ENCODE peak calls at places on chromosome 3, in nine cellular contexts. One of them, this sample, is unnamed.
A peak's percentile ranks its signal among the peaks of the same experiment; 100 is the strongest.

GRCh38 chr3:32977842-32978241 is 26.4 kb downstream of the CCR4 start:
- DNase-seq in neural progenitor cell: no peak
- DNase-seq in GM23248: no peak
- DNase-seq in A549: no peak
- DNase-seq in mesendoderm: no peak
- DNase-seq in GM23338: no peak
- DNase-seq in PC-3: no peak
- DNase-seq in fibroblast of lung: no peak
- DNase-seq in mammary epithelial cell: no peak
- DNase-seq in this sample: no peak

GRCh38 chr3:66812126-66812525 is 186.0 kb upstream of the KBTBD8 start:
- DNase-seq in neural progenitor cell: no peak
- DNase-seq in GM23248: no peak
- DNase-seq in A549: no peak
- DNase-seq in mesendoderm: no peak
- DNase-seq in GM23338: no peak
- DNase-seq in PC-3: no peak
- DNase-seq in fibroblast of lung: peak; percentile 70
- DNase-seq in mammary epithelial cell: peak; percentile 38
- DNase-seq in this sample: peak; percentile 48

GRCh38 chr3:124584552-124585391 is 145.5 kb upstream of the UMPS start:
- DNase-seq in neural progenitor cell: peak; percentile 90
- DNase-seq in GM23248: peak; percentile 58
- DNase-seq in A549: peak; percentile 69
- DNase-seq in mesendoderm: peak; percentile 78
- DNase-seq in GM23338: peak; percentile 84
- DNase-seq in PC-3: peak; percentile 84
- DNase-seq in fibroblast of lung: peak; percentile 67
- DNase-seq in mammary epithelial cell: peak; percentile 66
- DNase-seq in this sample: peak; percentile 96

GRCh38 chr3:126551066-126551838 is 7.5 kb downstream of the C3orf22 start:
- DNase-seq in neural progenitor cell: no peak
- DNase-seq in GM23248: peak; percentile 21
- DNase-seq in A549: no peak
- DNase-seq in mesendoderm: no peak
- DNase-seq in GM23338: no peak
- DNase-seq in PC-3: no peak
- DNase-seq in fibroblast of lung: no peak
- DNase-seq in mammary epithelial cell: no peak
- DNase-seq in this sample: peak; percentile 69

GRCh38 chr3:4642611-4643010 is 149.5 kb downstream of the ITPR1 start:
- DNase-seq in neural progenitor cell: no peak
- DNase-seq in GM23248: no peak
- DNase-seq in A549: no peak
- DNase-seq in mesendoderm: no peak
- DNase-seq in GM23338: no peak
- DNase-seq in PC-3: no peak
- DNase-seq in fibroblast of lung: peak; percentile 52
- DNase-seq in mammary epithelial cell: no peak
- DNase-seq in this sample: no peak

GRCh38 chr3:189355481-189356201 is 183.9 kb downstream of the TPRG1 start:
- DNase-seq in neural progenitor cell: peak; percentile 28
- DNase-seq in GM23248: peak; percentile 70
- DNase-seq in A549: peak; percentile 89
- DNase-seq in mesendoderm: peak; percentile 81
- DNase-seq in GM23338: peak; percentile 44
- DNase-seq in PC-3: peak; percentile 84
- DNase-seq in fibroblast of lung: peak; percentile 84
- DNase-seq in mammary epithelial cell: peak; percentile 91
- DNase-seq in this sample: peak; percentile 73

GRCh38 chr3:187593347-187593850 is 76.8 kb downstream of the SST start:
- DNase-seq in neural progenitor cell: no peak
- DNase-seq in GM23248: no peak
- DNase-seq in A549: no peak
- DNase-seq in mesendoderm: no peak
- DNase-seq in GM23338: no peak
- DNase-seq in PC-3: no peak
- DNase-seq in fibroblast of lung: no peak
- DNase-seq in mammary epithelial cell: no peak
- DNase-seq in this sample: no peak

GRCh38 chr3:139312959-139313358 is 30.9 kb upstream of the MRPS22 start:
- DNase-seq in neural progenitor cell: no peak
- DNase-seq in GM23248: peak; percentile 69
- DNase-seq in A549: peak; percentile 51
- DNase-seq in mesendoderm: peak; percentile 72
- DNase-seq in GM23338: no peak
- DNase-seq in PC-3: peak; percentile 64
- DNase-seq in fibroblast of lung: peak; percentile 77
- DNase-seq in mammary epithelial cell: peak; percentile 67
- DNase-seq in this sample: no peak

GRCh38 chr3:148991219-148992026 is at the start of gene GYG1:
- DNase-seq in neural progenitor cell: peak; percentile 88
- DNase-seq in GM23248: peak; percentile 93
- DNase-seq in A549: peak; percentile 81
- DNase-seq in mesendoderm: peak; percentile 86
- DNase-seq in GM23338: peak; percentile 88
- DNase-seq in PC-3: peak; percentile 82
- DNase-seq in fibroblast of lung: peak; percentile 83
- DNase-seq in mammary epithelial cell: peak; percentile 79
- DNase-seq in this sample: peak; percentile 98

GRCh38 chr3:172915911-172916514 is 165.5 kb downstream of the ECT2 start:
- DNase-seq in neural progenitor cell: no peak
- DNase-seq in GM23248: no peak
- DNase-seq in A549: no peak
- DNase-seq in mesendoderm: no peak
- DNase-seq in GM23338: peak; percentile 24
- DNase-seq in PC-3: no peak
- DNase-seq in fibroblast of lung: no peak
- DNase-seq in mammary epithelial cell: no peak
- DNase-seq in this sample: no peak

GRCh38 chr3:133384331-133385027 is 15.4 kb upstream of the BFSP2 start:
- DNase-seq in neural progenitor cell: peak; percentile 88
- DNase-seq in GM23248: peak; percentile 56
- DNase-seq in A549: peak; percentile 30
- DNase-seq in mesendoderm: peak; percentile 74
- DNase-seq in GM23338: peak; percentile 87
- DNase-seq in PC-3: peak; percentile 69
- DNase-seq in fibroblast of lung: peak; percentile 46
- DNase-seq in mammary epithelial cell: peak; percentile 55
- DNase-seq in this sample: peak; percentile 91

GRCh38 chr3:18307529-18307928 is 117.6 kb downstream of the SATB1 start:
- DNase-seq in neural progenitor cell: no peak
- DNase-seq in GM23248: no peak
- DNase-seq in A549: no peak
- DNase-seq in mesendoderm: no peak
- DNase-seq in GM23338: no peak
- DNase-seq in PC-3: no peak
- DNase-seq in fibroblast of lung: no peak
- DNase-seq in mammary epithelial cell: peak; percentile 39
- DNase-seq in this sample: no peak

GRCh38 chr3:56799251-56799882 is 2.4 kb downstream of the ARHGEF3 start:
- DNase-seq in neural progenitor cell: peak; percentile 50
- DNase-seq in GM23248: peak; percentile 65
- DNase-seq in A549: peak; percentile 49
- DNase-seq in mesendoderm: peak; percentile 50
- DNase-seq in GM23338: peak; percentile 81
- DNase-seq in PC-3: peak; percentile 88
- DNase-seq in fibroblast of lung: peak; percentile 60
- DNase-seq in mammary epithelial cell: peak; percentile 63
- DNase-seq in this sample: no peak

GRCh38 chr3:56012732-56013131 is 455.5 kb downstream of the ERC2 start:
- DNase-seq in neural progenitor cell: no peak
- DNase-seq in GM23248: no peak
- DNase-seq in A549: no peak
- DNase-seq in mesendoderm: peak; percentile 33
- DNase-seq in GM23338: no peak
- DNase-seq in PC-3: no peak
- DNase-seq in fibroblast of lung: peak; percentile 53
- DNase-seq in mammary epithelial cell: no peak
- DNase-seq in this sample: no peak

GRCh38 chr3:4834403-4834866 is 144.8 kb upstream of the BHLHE40 start:
- DNase-seq in neural progenitor cell: no peak
- DNase-seq in GM23248: no peak
- DNase-seq in A549: no peak
- DNase-seq in mesendoderm: no peak
- DNase-seq in GM23338: no peak
- DNase-seq in PC-3: no peak
- DNase-seq in fibroblast of lung: peak; percentile 72
- DNase-seq in mammary epithelial cell: no peak
- DNase-seq in this sample: no peak

GRCh38 chr3:10198761-10199688 is 34.3 kb downstream of the IRAK2 start:
- DNase-seq in neural progenitor cell: no peak
- DNase-seq in GM23248: peak; percentile 83
- DNase-seq in A549: peak; percentile 76
- DNase-seq in mesendoderm: no peak
- DNase-seq in GM23338: no peak
- DNase-seq in PC-3: peak; percentile 88
- DNase-seq in fibroblast of lung: peak; percentile 69
- DNase-seq in mammary epithelial cell: peak; percentile 98
- DNase-seq in this sample: peak; percentile 88

GRCh38 chr3:43727930-43728329 is 37.2 kb downstream of the ABHD5 start:
- DNase-seq in neural progenitor cell: no peak
- DNase-seq in GM23248: peak; percentile 74
- DNase-seq in A549: no peak
- DNase-seq in mesendoderm: no peak
- DNase-seq in GM23338: no peak
- DNase-seq in PC-3: peak; percentile 16
- DNase-seq in fibroblast of lung: peak; percentile 60
- DNase-seq in mammary epithelial cell: no peak
- DNase-seq in this sample: peak; percentile 77

GRCh38 chr3:101849714-101850326 is 506 bp downstream of the NFKBIZ start:
- DNase-seq in neural progenitor cell: peak; percentile 74
- DNase-seq in GM23248: peak; percentile 66
- DNase-seq in A549: peak; percentile 30
- DNase-seq in mesendoderm: peak; percentile 68
- DNase-seq in GM23338: peak; percentile 49
- DNase-seq in PC-3: peak; percentile 39
- DNase-seq in fibroblast of lung: no peak
- DNase-seq in mammary epithelial cell: no peak
- DNase-seq in this sample: peak; percentile 85
- H3K4me2 ChIP-seq in neural progenitor cell: peak overlapping the region; percentile 84
- H3K4me2 ChIP-seq in GM23248: peak overlapping the region; percentile 89
- H3K4me2 ChIP-seq in A549: peak overlapping the region; percentile 90
- H3K4me2 ChIP-seq in mesendoderm: peak overlapping the region; percentile 74
- H3K4me2 ChIP-seq in GM23338: peak overlapping the region; percentile 85
- H3K4me2 ChIP-seq in PC-3: peak overlapping the region; percentile 84
- H3K4me2 ChIP-seq in fibroblast of lung: no peak overlapping the region
- H3K4me2 ChIP-seq in mammary epithelial cell: peak overlapping the region; percentile 90
- H3K4me2 ChIP-seq in this sample: peak overlapping the region; percentile 81

DNA sequence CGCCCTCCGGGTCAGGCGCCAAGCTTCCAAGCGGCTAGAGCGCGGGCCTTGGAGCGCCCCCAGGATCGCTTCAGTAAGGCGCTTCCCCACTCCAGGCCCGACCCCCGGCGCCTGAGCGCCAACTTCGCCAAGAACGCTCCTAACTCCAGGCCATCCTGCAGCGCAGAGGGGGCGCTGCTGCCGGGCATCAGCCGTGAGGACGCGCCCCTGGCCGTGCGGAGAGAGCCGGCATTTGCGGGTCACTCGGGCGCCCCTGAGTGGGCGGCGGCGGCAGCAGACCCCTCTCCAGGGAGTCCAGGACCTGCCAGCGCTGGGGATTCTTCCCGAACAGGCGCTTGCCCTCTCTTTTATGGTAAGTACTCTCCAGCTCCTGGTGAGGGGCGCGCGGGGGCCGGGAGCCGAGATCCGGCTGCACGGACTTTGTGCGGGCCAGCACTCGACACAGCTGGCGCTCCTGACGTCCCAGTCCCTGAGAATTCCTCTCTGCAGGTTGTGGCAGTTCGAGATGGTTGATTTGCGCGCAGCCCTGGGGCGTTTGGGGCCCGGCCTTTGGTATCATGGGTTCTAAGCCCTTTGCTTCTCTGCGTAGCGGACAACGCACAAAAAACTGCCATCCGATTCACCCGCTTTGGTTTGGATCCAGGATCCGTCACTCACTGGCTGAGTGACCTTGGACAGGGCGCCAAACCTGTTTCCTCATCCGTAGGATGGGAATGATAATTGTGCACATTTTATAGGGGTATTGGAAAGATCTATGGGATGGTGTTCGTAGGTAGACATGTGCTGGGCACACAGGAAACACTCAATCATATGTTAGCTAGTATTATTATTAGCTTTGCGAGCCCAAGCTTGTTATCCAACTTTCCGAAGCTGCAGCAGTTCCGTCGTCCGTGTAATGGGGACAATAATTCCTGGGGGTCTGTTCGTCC is 758 bp downstream of the SPSB4 start:
- DNase-seq in neural progenitor cell: peak; percentile 85
- DNase-seq in GM23248: no peak
- DNase-seq in A549: peak; percentile 37
- DNase-seq in mesendoderm: peak; percentile 81
- DNase-seq in GM23338: peak; percentile 73
- DNase-seq in PC-3: no peak
- DNase-seq in fibroblast of lung: peak; percentile 47
- DNase-seq in mammary epithelial cell: peak; percentile 36
- DNase-seq in this sample: peak; percentile 87
- H3K4me2 ChIP-seq in neural progenitor cell: peak overlapping the region; percentile 93
- H3K4me2 ChIP-seq in GM23248: peak overlapping the region; percentile 42
- H3K4me2 ChIP-seq in A549: peak overlapping the region; percentile 97
- H3K4me2 ChIP-seq in mesendoderm: peak overlapping the region; percentile 99
- H3K4me2 ChIP-seq in GM23338: peak overlapping the region; percentile 100
- H3K4me2 ChIP-seq in PC-3: no peak overlapping the region
- H3K4me2 ChIP-seq in fibroblast of lung: no peak overlapping the region
- H3K4me2 ChIP-seq in mammary epithelial cell: peak overlapping the region; percentile 59
- H3K4me2 ChIP-seq in this sample: no peak overlapping the region

GRCh38 chr3:134462236-134463059 is 23.3 kb downstream of the ANAPC13 start:
- DNase-seq in neural progenitor cell: peak; percentile 24
- DNase-seq in GM23248: peak; percentile 86
- DNase-seq in A549: no peak
- DNase-seq in mesendoderm: no peak
- DNase-seq in GM23338: no peak
- DNase-seq in PC-3: no peak
- DNase-seq in fibroblast of lung: peak; percentile 83
- DNase-seq in mammary epithelial cell: no peak
- DNase-seq in this sample: no peak
- H3K4me2 ChIP-seq in neural progenitor cell: peak overlapping the region; percentile 63
- H3K4me2 ChIP-seq in GM23248: peak overlapping the region; percentile 72
- H3K4me2 ChIP-seq in A549: no peak overlapping the region
- H3K4me2 ChIP-seq in mesendoderm: no peak overlapping the region
- H3K4me2 ChIP-seq in GM23338: no peak overlapping the region
- H3K4me2 ChIP-seq in PC-3: no peak overlapping the region
- H3K4me2 ChIP-seq in fibroblast of lung: peak overlapping the region; percentile 1
- H3K4me2 ChIP-seq in mammary epithelial cell: peak overlapping the region; percentile 38
- H3K4me2 ChIP-seq in this sample: peak overlapping the region; percentile 69

DNA sequence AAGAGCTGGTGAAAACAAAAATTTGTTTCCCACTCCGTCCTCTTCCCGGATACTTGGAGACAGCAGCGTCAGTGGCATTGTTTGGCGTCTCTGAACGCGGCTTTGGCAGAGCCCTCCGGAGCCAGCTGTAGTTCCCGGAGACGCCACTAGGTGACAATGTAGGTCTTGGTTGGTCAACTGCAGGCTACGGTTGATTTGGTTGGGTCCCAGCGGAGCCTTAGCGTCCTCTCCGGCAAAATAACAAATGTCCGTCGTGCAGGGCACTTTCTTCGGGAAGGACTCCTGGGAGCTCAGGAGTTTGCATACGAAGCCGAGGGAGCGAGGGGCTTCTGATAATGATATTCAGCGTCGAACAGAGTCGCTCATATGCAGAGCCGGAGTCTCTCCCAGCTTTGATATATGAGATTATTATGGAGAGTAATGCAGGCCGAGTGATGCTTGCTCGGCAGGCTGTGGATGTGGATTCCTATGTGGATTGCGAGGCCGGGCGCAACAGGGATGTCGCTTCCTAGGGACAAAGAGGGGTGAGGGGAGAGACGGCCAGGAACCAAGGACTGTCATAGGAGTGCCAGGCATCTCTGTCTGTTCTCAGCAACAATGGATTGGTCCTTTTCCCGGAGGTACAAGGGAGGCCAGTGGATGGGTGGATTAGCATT is 74.8 kb downstream of the IL20RB start:
- DNase-seq in neural progenitor cell: peak; percentile 95
- DNase-seq in GM23248: peak; percentile 85
- DNase-seq in A549: peak; percentile 76
- DNase-seq in mesendoderm: peak; percentile 97
- DNase-seq in GM23338: peak; percentile 98
- DNase-seq in PC-3: peak; percentile 76
- DNase-seq in fibroblast of lung: peak; percentile 72
- DNase-seq in mammary epithelial cell: peak; percentile 65
- DNase-seq in this sample: peak; percentile 93
- H3K4me2 ChIP-seq in neural progenitor cell: peak overlapping the region; percentile 74
- H3K4me2 ChIP-seq in GM23248: peak overlapping the region; percentile 80
- H3K4me2 ChIP-seq in A549: peak overlapping the region; percentile 63
- H3K4me2 ChIP-seq in mesendoderm: peak overlapping the region; percentile 37
- H3K4me2 ChIP-seq in GM23338: peak overlapping the region; percentile 71
- H3K4me2 ChIP-seq in PC-3: peak overlapping the region; percentile 73
- H3K4me2 ChIP-seq in fibroblast of lung: peak overlapping the region; percentile 90
- H3K4me2 ChIP-seq in mammary epithelial cell: peak overlapping the region; percentile 73
- H3K4me2 ChIP-seq in this sample: peak overlapping the region; percentile 92